ENCODE peak calls at places on chromosomes 4 and X, in four cellular contexts. O is H1, U is HFFc6, G is lung microvascular endothelial cell. Y is an unnamed sample.

GRCh38 chr4:69977582-69977981 is 12.1 kb upstream of the CSN2 start:
- DNase-seq in U (no peak), G (no peak), O (no peak), Y (no peak)

GRCh38 chr4:182206266-182206665 is 36.9 kb upstream of the TENM3 start:
- DNase-seq in U (no peak), O (no peak), G (no peak), Y (no peak)

GRCh38 chrX:35461164-35461563 is 337.0 kb upstream of the MAGEB16 start:
- DNase-seq in G (no peak), U (no peak), O (no peak), Y (no peak)

GRCh38 chrX:2764766-2765666 is 13.2 kb downstream of the XG start:
- DNase-seq in G (no peak), O (no peak), U (no peak), Y (no peak)

GRCh38 chr4:6236816-6237390 is 32.7 kb upstream of the WFS1 start:
- DNase-seq in O (no peak), G (no peak), U (no peak), Y (no peak)

GRCh38 chr4:170004656-170005250 is 21.4 kb downstream of the MFAP3L start:
- DNase-seq in G (no peak), U (peak), O (peak), Y (no peak)

GRCh38 chr4:23811045-23811620 is 78.7 kb downstream of the PPARGC1A start:
- DNase-seq in U (no peak), O (no peak), G (no peak), Y (no peak)

GRCh38 chr4:7772708-7773385 is 166.8 kb downstream of the AFAP1 start:
- DNase-seq in G (no peak), U (no peak), O (no peak), Y (no peak)

GRCh38 chr4:136183513-136183912 is 1348.8 kb downstream of the PCDH18 start:
- DNase-seq in U (no peak), O (no peak), G (no peak), Y (no peak)

GRCh38 chrX:2673611-2674010 is 17.5 kb upstream of the CD99 start:
- DNase-seq in U (no peak), O (no peak), G (no peak), Y (no peak)

GRCh38 chrX:45757272-45757671 is 556.6 kb upstream of the DIPK2B start:
- DNase-seq in U (no peak), O (no peak), G (no peak), Y (no peak)

Y was measured in epithelial cell of prostate.